ENCODE peak calls at places on chromosomes 1 and 21, in seven cellular contexts. One of them, this sample, is unnamed.

GRCh38 chr1:104768466-104768865 is 1018.8 kb downstream of the AMY1C start:
- DNase-seq in heart left ventricle: no peak
- DNase-seq in lower lobe of right lung: no peak
- DNase-seq in T1000: no peak
- DNase-seq in RKO: no peak
- DNase-seq in body of pancreas: no peak
- DNase-seq in NCI-H2081: no peak
- DNase-seq in this sample: no peak

GRCh38 chr1:172482044-172482443 is 38.2 kb upstream of the PIGC start:
- DNase-seq in heart left ventricle: no peak
- DNase-seq in NCI-H2081: no peak
- DNase-seq in lower lobe of right lung: no peak
- DNase-seq in T1000: no peak
- DNase-seq in RKO: no peak
- DNase-seq in body of pancreas: no peak
- DNase-seq in this sample: no peak

GRCh38 chr1:167342846-167343245 is 122.2 kb downstream of the POU2F1 start:
- DNase-seq in lower lobe of right lung: no peak
- DNase-seq in heart left ventricle: no peak
- DNase-seq in NCI-H2081: no peak
- DNase-seq in body of pancreas: no peak
- DNase-seq in T1000: no peak
- DNase-seq in RKO: peak; percentile 15
- DNase-seq in this sample: peak; percentile 19

GRCh38 chr21:38803075-38803474 is 2.7 kb upstream of the ETS2 start:
- DNase-seq in lower lobe of right lung: no peak
- DNase-seq in body of pancreas: no peak
- DNase-seq in heart left ventricle: no peak
- DNase-seq in NCI-H2081: no peak
- DNase-seq in T1000: no peak
- DNase-seq in RKO: no peak
- DNase-seq in this sample: no peak

GRCh38 chr21:35824136-35824535 is 236.2 kb downstream of the SETD4 start:
- DNase-seq in NCI-H2081: no peak
- DNase-seq in lower lobe of right lung: no peak
- DNase-seq in heart left ventricle: no peak
- DNase-seq in body of pancreas: no peak
- DNase-seq in T1000: no peak
- DNase-seq in RKO: no peak
- DNase-seq in this sample: no peak

GRCh38 chr1:229627003-229627402 is 956 bp downstream of the URB2 start:
- DNase-seq in heart left ventricle: no peak
- DNase-seq in body of pancreas: no peak
- DNase-seq in RKO: peak; percentile 45
- DNase-seq in lower lobe of right lung: no peak
- DNase-seq in T1000: no peak
- DNase-seq in NCI-H2081: no peak
- DNase-seq in this sample: no peak

GRCh38 chr1:84096121-84096635 is 47.9 kb upstream of the PRKACB start:
- DNase-seq in NCI-H2081: no peak
- DNase-seq in body of pancreas: no peak
- DNase-seq in lower lobe of right lung: no peak
- DNase-seq in RKO: no peak
- DNase-seq in T1000: no peak
- DNase-seq in heart left ventricle: no peak
- DNase-seq in this sample: no peak

GRCh38 chr1:167488786-167489185 is 29.5 kb downstream of the CD247 start:
- DNase-seq in RKO: no peak
- DNase-seq in body of pancreas: no peak
- DNase-seq in lower lobe of right lung: no peak
- DNase-seq in NCI-H2081: no peak
- DNase-seq in heart left ventricle: no peak
- DNase-seq in T1000: no peak
- DNase-seq in this sample: no peak

GRCh38 chr1:243883551-243883950 is 33.5 kb upstream of the AKT3 start:
- DNase-seq in RKO: no peak
- DNase-seq in body of pancreas: no peak
- DNase-seq in heart left ventricle: no peak
- DNase-seq in lower lobe of right lung: no peak
- DNase-seq in T1000: no peak
- DNase-seq in NCI-H2081: no peak
- DNase-seq in this sample: no peak

GRCh38 chr1:2312589-2313301 is 78.6 kb downstream of the MORN1 start:
- DNase-seq in T1000: no peak
- DNase-seq in body of pancreas: no peak
- DNase-seq in heart left ventricle: no peak
- DNase-seq in RKO: no peak
- DNase-seq in NCI-H2081: no peak
- DNase-seq in lower lobe of right lung: no peak
- DNase-seq in this sample: no peak

GRCh38 chr1:185645201-185645640 is 89.0 kb upstream of the HMCN1 start:
- DNase-seq in lower lobe of right lung: no peak
- DNase-seq in T1000: no peak
- DNase-seq in RKO: no peak
- DNase-seq in NCI-H2081: no peak
- DNase-seq in body of pancreas: no peak
- DNase-seq in heart left ventricle: no peak
- DNase-seq in this sample: no peak

GRCh38 chr1:211378844-211379243 is 52.2 kb downstream of the TRAF5 start:
- DNase-seq in lower lobe of right lung: no peak
- DNase-seq in NCI-H2081: no peak
- DNase-seq in heart left ventricle: no peak
- DNase-seq in body of pancreas: no peak
- DNase-seq in RKO: peak; percentile 51
- DNase-seq in T1000: no peak
- DNase-seq in this sample: no peak

GRCh38 chr21:37139902-37140301 is 66.8 kb downstream of the TTC3 start:
- DNase-seq in T1000: no peak
- DNase-seq in RKO: no peak
- DNase-seq in NCI-H2081: no peak
- DNase-seq in body of pancreas: no peak
- DNase-seq in heart left ventricle: no peak
- DNase-seq in lower lobe of right lung: no peak
- DNase-seq in this sample: no peak

GRCh38 chr1:17470021-17470799 is 30.7 kb upstream of the RCC2 start:
- DNase-seq in lower lobe of right lung: no peak
- DNase-seq in T1000: no peak
- DNase-seq in heart left ventricle: no peak
- DNase-seq in body of pancreas: no peak
- DNase-seq in NCI-H2081: no peak
- DNase-seq in RKO: no peak
- DNase-seq in this sample: no peak

GRCh38 chr1:117366281-117366981 is 818 bp upstream of the MAN1A2 start:
- DNase-seq in RKO: peak; percentile 72
- DNase-seq in T1000: peak; percentile 85
- DNase-seq in heart left ventricle: peak; percentile 94
- DNase-seq in NCI-H2081: peak; percentile 80
- DNase-seq in lower lobe of right lung: peak; percentile 91
- DNase-seq in body of pancreas: peak; percentile 90
- DNase-seq in this sample: peak; percentile 44

GRCh38 chr1:194294006-194294405 is 1107.6 kb upstream of the B3GALT2 start:
- DNase-seq in lower lobe of right lung: no peak
- DNase-seq in T1000: no peak
- DNase-seq in RKO: no peak
- DNase-seq in heart left ventricle: no peak
- DNase-seq in body of pancreas: no peak
- DNase-seq in NCI-H2081: no peak
- DNase-seq in this sample: no peak

GRCh38 chr1:113205980-113206766 is 133.2 kb downstream of the LRIG2 start:
- DNase-seq in heart left ventricle: no peak
- DNase-seq in lower lobe of right lung: no peak
- DNase-seq in T1000: no peak
- DNase-seq in RKO: no peak
- DNase-seq in body of pancreas: no peak
- DNase-seq in NCI-H2081: no peak
- DNase-seq in this sample: no peak

GRCh38 chr1:89781494-89782126 is 39.2 kb upstream of the LRRC8D start:
- DNase-seq in body of pancreas: no peak
- DNase-seq in RKO: no peak
- DNase-seq in heart left ventricle: no peak
- DNase-seq in T1000: no peak
- DNase-seq in lower lobe of right lung: no peak
- DNase-seq in NCI-H2081: no peak
- DNase-seq in this sample: no peak